ENCODE peak calls at places on chromosome X, in eight cellular contexts. M is psoas muscle, W is vagina, Y is cardiac fibroblast, C is astrocyte of the spinal cord, Q is cardiac muscle cell, L is A673, J is left lung. A is an unnamed sample.

GRCh38 chrX:132271330-132271729 is 52.1 kb upstream of the RAP2C start:
- DNase-seq in M (no peak), W (no peak), Y (peak), C (no peak), Q (no peak), L (no peak), J (no peak), A (peak)

GRCh38 chrX:100687128-100687527 is 43.1 kb downstream of the SRPX2 start:
- DNase-seq in M (no peak), W (no peak), Y (no peak), C (no peak), Q (no peak), L (no peak), J (no peak), A (no peak)

GRCh38 chrX:76148753-76149152 is 24.1 kb upstream of the PBDC1 start:
- DNase-seq in M (peak), W (no peak), Y (peak), C (peak), Q (peak), L (peak), J (no peak), A (peak)

GRCh38 chrX:49250066-49250465 is 14.4 kb downstream of the FOXP3 start:
- DNase-seq in M (no peak), W (no peak), Y (no peak), C (no peak), Q (no peak), L (no peak), J (no peak), A (no peak)

GRCh38 chrX:1212532-1212931 is at the start of gene CRLF2:
- DNase-seq in M (no peak), W (no peak), Y (peak), C (no peak), Q (no peak), L (peak), J (no peak), A (no peak)

GRCh38 chrX:120857240-120857639 is 18.4 kb downstream of the CT47B1 start:
- DNase-seq in M (no peak), W (no peak), Y (peak), C (no peak), Q (no peak), L (peak), J (no peak), A (no peak)

GRCh38 chrX:154411981-154412340 is 622 bp downstream of the TAFAZZIN start:
- DNase-seq in M (peak), W (no peak), Y (peak), C (peak), Q (peak), L (peak), J (peak), A (peak)

GRCh38 chrX:27823812-27824211 is 16.0 kb downstream of the MAGEB10 start:
- DNase-seq in M (no peak), W (no peak), Y (no peak), C (no peak), Q (no peak), L (no peak), J (no peak), A (no peak)

GRCh38 chrX:110322603-110323002 is 4.7 kb upstream of the AMMECR1 start:
- DNase-seq in M (no peak), W (no peak), Y (peak), C (peak), Q (no peak), L (peak), J (no peak), A (peak)

GRCh38 chrX:81259714-81260395 is 58.0 kb downstream of the SH3BGRL start:
- DNase-seq in M (no peak), W (no peak), Y (peak), C (peak), Q (no peak), L (peak), J (no peak), A (peak)

GRCh38 chrX:123665197-123665596 is 67.7 kb downstream of the THOC2 start:
- DNase-seq in M (no peak), W (no peak), Y (peak), C (peak), Q (no peak), L (no peak), J (no peak), A (no peak)

GRCh38 chrX:108584617-108585211 is 145.1 kb downstream of the COL4A5 start:
- DNase-seq in M (no peak), W (no peak), Y (peak), C (no peak), Q (peak), L (peak), J (no peak), A (peak)

GRCh38 chrX:110086916-110087484 is 84.1 kb downstream of the TMEM164 start:
- DNase-seq in M (no peak), W (no peak), Y (peak), C (peak), Q (no peak), L (no peak), J (no peak), A (peak)

GRCh38 chrX:128106630-128107029 is 54.4 kb upstream of the ACTRT1 start:
- DNase-seq in M (no peak), W (no peak), Y (peak), C (no peak), Q (peak), L (peak), J (no peak), A (no peak)

GRCh38 chrX:144592036-144592435 is 655.3 kb upstream of the SPANXN1 start:
- DNase-seq in M (no peak), W (no peak), Y (no peak), C (no peak), Q (no peak), L (no peak), J (no peak), A (no peak)

GRCh38 chrX:39324233-39324632 is 523.0 kb downstream of the MID1IP1 start:
- DNase-seq in M (no peak), W (no peak), Y (no peak), C (no peak), Q (no peak), L (no peak), J (no peak), A (no peak)

GRCh38 chrX:127457161-127457560 is 595.0 kb downstream of the ACTRT1 start:
- DNase-seq in M (no peak), W (no peak), Y (no peak), C (no peak), Q (no peak), L (no peak), J (no peak), A (no peak)

GRCh38 chrX:119236599-119237525 is 777 bp downstream of the PGRMC1 start:
- DNase-seq in M (peak), W (no peak), Y (peak), C (peak), Q (peak), L (no peak), J (no peak), A (peak)

GRCh38 chrX:120022763-120023162 is 54.7 kb downstream of the RHOXF2B start:
- DNase-seq in M (no peak), W (no peak), Y (no peak), C (no peak), Q (no peak), L (no peak), J (no peak), A (no peak)

GRCh38 chrX:18146954-18147353 is 73.7 kb downstream of the BEND2 start:
- DNase-seq in M (no peak), W (no peak), Y (peak), C (peak), Q (peak), L (peak), J (no peak), A (peak)

GRCh38 chrX:101265869-101266428 is 25.2 kb downstream of the TAF7L start:
- DNase-seq in M (no peak), W (no peak), Y (peak), C (peak), Q (no peak), L (no peak), J (no peak), A (peak)

GRCh38 chrX:153901753-153902140 is 2.7 kb upstream of the AVPR2 start:
- DNase-seq in M (no peak), W (no peak), Y (no peak), C (no peak), Q (no peak), L (no peak), J (no peak), A (no peak)

GRCh38 chrX:13938053-13938765 is 91.5 kb downstream of the GEMIN8 start:
- DNase-seq in M (peak), W (no peak), Y (no peak), C (no peak), Q (peak), L (peak), J (peak), A (no peak)

GRCh38 chrX:47574609-47575325 is 7.5 kb upstream of the TIMP1 start:
- DNase-seq in M (no peak), W (no peak), Y (no peak), C (no peak), Q (peak), L (no peak), J (no peak), A (no peak)
- H3K4me3 ChIP-seq in M (peak), W (no peak), Y (no peak), C (no peak), Q (peak), L (no peak), J (no peak), A (no peak)

DNA sequence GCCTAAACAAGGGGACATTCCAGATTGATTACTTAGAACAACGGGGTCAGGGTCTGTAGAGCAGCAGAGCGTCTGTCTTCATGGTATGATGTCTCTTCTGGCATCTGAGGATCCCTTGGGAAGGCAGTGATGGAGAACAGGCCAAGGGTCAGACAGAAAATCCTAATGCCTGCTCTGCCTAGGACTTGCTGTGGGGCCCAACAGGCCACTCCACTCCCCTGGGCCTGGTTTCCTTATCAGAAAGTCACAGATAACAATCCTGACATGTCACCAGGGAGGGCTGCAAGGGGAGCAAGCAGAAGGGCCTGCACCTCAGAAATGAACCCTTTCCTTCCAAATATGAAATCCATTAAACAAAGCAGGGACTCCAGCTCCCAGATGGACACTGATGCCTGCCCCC is 21.4 kb upstream of the ARHGAP6 start:
- DNase-seq in M (no peak), W (no peak), Y (no peak), C (no peak), Q (no peak), L (no peak), J (no peak), A (no peak)
- H3K4me3 ChIP-seq in M (no peak), W (no peak), Y (no peak), C (no peak), Q (no peak), L (no peak), J (no peak), A (no peak)

DNA sequence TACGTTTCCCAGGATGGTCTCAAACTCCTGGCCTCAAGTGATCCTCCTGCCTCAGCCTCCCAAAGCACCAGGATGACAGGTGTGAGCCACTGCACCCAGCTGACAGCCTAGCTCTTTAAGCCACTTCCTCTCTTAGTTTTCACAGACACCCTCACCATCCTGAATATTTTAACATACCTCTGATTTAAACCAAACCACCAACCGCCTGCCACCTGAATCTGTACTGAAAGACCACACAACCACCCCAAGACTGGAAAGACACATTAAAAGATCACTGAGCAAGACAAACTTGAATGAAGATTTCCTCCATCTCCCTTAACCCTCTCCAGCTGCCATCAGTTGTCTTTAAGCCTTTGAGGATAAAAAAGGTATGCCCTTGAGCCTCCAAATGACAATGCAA is 110.6 kb downstream of the SH3KBP1 start:
- DNase-seq in M (no peak), W (no peak), Y (no peak), C (no peak), Q (no peak), L (no peak), J (no peak), A (no peak)
- H3K4me3 ChIP-seq in M (no peak), W (no peak), Y (no peak), C (no peak), Q (no peak), L (no peak), J (no peak), A (no peak)

GRCh38 chrX:140608111-140608510 is 101.4 kb upstream of the LINC00632 start:
- DNase-seq in M (no peak), W (no peak), Y (no peak), C (no peak), Q (no peak), L (no peak), J (no peak), A (no peak)

DNA sequence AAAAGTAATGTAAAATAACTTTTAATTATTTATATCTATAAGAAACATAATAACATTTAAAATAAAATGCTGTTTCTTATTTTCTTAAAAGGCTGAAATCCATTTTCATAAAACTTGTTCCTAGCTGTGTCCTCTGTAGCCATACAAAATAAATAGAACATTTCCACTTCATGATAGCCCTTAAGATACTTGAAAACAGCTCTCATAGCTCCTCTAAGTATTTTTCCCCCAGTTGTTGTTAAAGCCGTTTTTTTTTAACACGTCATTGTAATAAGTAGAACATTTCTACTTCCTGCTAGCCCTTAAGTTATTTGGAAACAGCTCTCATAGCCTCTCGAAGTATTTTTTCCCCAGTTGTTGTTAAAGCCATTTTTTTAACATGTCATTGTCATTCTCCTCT is 97.3 kb upstream of the SOX3 start:
- DNase-seq in M (no peak), W (no peak), Y (no peak), C (no peak), Q (no peak), L (no peak), J (no peak), A (no peak)
- H3K4me3 ChIP-seq in M (no peak), W (no peak), Y (no peak), C (no peak), Q (no peak), L (no peak), J (no peak), A (no peak)

DNA sequence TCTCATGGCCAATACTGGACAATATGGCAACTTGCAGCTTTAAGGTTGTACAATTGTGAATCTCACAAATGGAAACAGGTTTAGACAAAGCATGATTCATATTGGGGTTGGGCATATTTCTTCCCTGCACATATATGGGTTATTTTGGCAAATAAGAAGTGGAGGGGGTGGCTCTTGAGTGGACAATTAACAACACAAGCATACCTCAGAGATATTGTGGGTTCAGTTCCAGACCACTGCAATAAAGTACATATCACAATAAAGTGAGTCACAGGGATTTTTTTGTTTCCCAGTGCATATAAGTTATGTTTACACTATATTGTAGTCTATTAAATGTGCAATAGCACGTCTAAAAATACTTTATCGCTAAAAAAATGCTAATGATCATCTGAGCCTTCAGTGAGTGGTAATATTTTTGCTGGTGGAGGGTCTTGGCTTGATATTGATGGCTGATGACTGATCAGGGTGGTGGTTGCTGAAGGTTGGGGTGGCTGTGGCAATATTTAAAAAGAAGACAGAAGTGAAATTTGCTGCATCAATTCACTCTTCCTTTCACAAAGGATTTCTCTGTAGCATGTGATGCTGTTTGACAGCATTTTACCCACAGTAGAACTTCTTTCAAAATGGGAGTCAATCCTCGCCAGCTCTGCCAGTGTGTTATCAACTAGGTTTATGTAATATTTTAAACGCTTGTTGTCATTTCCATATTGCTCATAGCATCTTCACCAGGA is 50.5 kb upstream of the OGT start:
- DNase-seq in M (no peak), W (no peak), Y (no peak), C (no peak), Q (no peak), L (no peak), J (no peak), A (peak)
- H3K4me3 ChIP-seq in M (no peak), W (no peak), Y (no peak), C (no peak), Q (no peak), L (no peak), J (no peak), A (no peak)